ENCODE peak calls at places on chromosomes 16 and 17, in nine cellular contexts. Y is prostate gland, G is ascending aorta, B is fibroblast of the aortic adventitia, F is tibial nerve, M is thoracic aorta, X is adrenal gland, U is GM23338, S is nephron progenitor cell. P is an unnamed sample.

GRCh38 chr16:68246121-68246520 is 948 bp downstream of the PLA2G15 start:
- DNase-seq in U (no peak), B (no peak), F (no peak), X (no peak), G (no peak), S (no peak), Y (no peak), M (no peak), P (no peak)

GRCh38 chr16:12546918-12547607 is 256.6 kb downstream of the CPPED1 start:
- DNase-seq in Y (no peak), B (no peak), S (no peak), M (no peak), G (no peak), X (no peak), U (no peak), F (no peak), P (no peak)

GRCh38 chr17:66492080-66492479 is 189.7 kb downstream of the PRKCA start:
- DNase-seq in B (no peak), S (no peak), Y (no peak), U (no peak), X (no peak), F (no peak), M (no peak), G (no peak), P (no peak)

GRCh38 chr17:40937384-40937819 is at the start of gene KRT23:
- DNase-seq in U (peak), B (no peak), M (no peak), G (no peak), S (peak), F (no peak), X (no peak), Y (peak), P (no peak)

GRCh38 chr16:12750554-12750918 is 53.2 kb downstream of the CPPED1 start:
- DNase-seq in S (no peak), X (no peak), M (no peak), Y (no peak), G (no peak), F (no peak), U (no peak), B (no peak), P (no peak)

GRCh38 chr16:86991679-86992078 is 325.5 kb downstream of the C16orf95 start:
- DNase-seq in X (no peak), F (no peak), M (no peak), G (no peak), B (no peak), Y (no peak), S (no peak), U (no peak), P (no peak)

GRCh38 chr17:41785876-41786226 is 660 bp downstream of the JUP start:
- DNase-seq in M (no peak), F (no peak), X (no peak), U (peak), B (no peak), Y (peak), G (no peak), S (no peak), P (no peak)

GRCh38 chr16:73713817-73714495 is 582.7 kb upstream of the PSMD7 start:
- DNase-seq in F (peak), M (no peak), B (no peak), S (peak), G (no peak), X (peak), Y (no peak), U (peak), P (no peak)

GRCh38 chr17:82959990-82960418 is 119.4 kb upstream of the METRNL start:
- DNase-seq in B (no peak), F (no peak), X (no peak), U (no peak), Y (no peak), G (no peak), S (no peak), M (no peak), P (peak)

GRCh38 chr16:68401871-68402747 is 46.2 kb downstream of the SMPD3 start:
- DNase-seq in Y (no peak), M (no peak), X (no peak), G (no peak), B (peak), S (no peak), U (no peak), F (no peak), P (no peak)

GRCh38 chr16:67026570-67026969 is 2.4 kb upstream of the CBFB start:
- DNase-seq in M (no peak), F (no peak), Y (no peak), G (no peak), B (no peak), X (no peak), U (no peak), S (no peak), P (peak)

GRCh38 chr17:48985436-48986245 is 11.5 kb upstream of the IGF2BP1 start:
- DNase-seq in G (no peak), B (no peak), S (no peak), U (no peak), F (no peak), Y (no peak), X (no peak), M (no peak), P (peak)

GRCh38 chr16:88969361-88969831 is 7.6 kb downstream of the CBFA2T3 start:
- DNase-seq in X (no peak), F (no peak), Y (no peak), B (no peak), S (peak), U (no peak), G (no peak), M (no peak), P (no peak)

GRCh38 chr16:50036426-50036825 is 11.4 kb downstream of the CNEP1R1 start:
- DNase-seq in U (no peak), Y (no peak), S (no peak), G (no peak), M (no peak), B (no peak), F (no peak), X (no peak), P (no peak)

GRCh38 chr16:84571506-84571905 is 46.4 kb downstream of the COTL1 start:
- DNase-seq in Y (no peak), B (no peak), F (no peak), S (no peak), G (no peak), M (no peak), U (no peak), X (no peak), P (no peak)

GRCh38 chr17:46028374-46028773 is 29.3 kb downstream of the STH start:
- DNase-seq in U (no peak), Y (no peak), B (no peak), G (no peak), M (no peak), X (no peak), F (no peak), S (no peak), P (no peak)

GRCh38 chr16:12067714-12068401 is 91.3 kb downstream of the SNX29 start:
- DNase-seq in S (peak), B (peak), G (no peak), M (no peak), F (peak), U (peak), X (peak), Y (peak), P (no peak)

GRCh38 chr16:84178892-84179611 is 7.8 kb downstream of the TAF1C start:
- DNase-seq in M (no peak), B (no peak), U (no peak), F (no peak), S (no peak), X (no peak), G (no peak), Y (no peak), P (no peak)

GRCh38 chr17:37519241-37519985 is 29.7 kb downstream of the DUSP14 start:
- DNase-seq in G (no peak), S (no peak), Y (no peak), F (no peak), B (peak), U (no peak), M (no peak), X (no peak), P (no peak)

GRCh38 chr17:81179220-81179619 is 13.2 kb upstream of the AATK start:
- DNase-seq in S (no peak), Y (no peak), X (no peak), F (no peak), G (no peak), M (no peak), B (no peak), U (no peak), P (no peak)

GRCh38 chr17:67262420-67262819 is 17.4 kb upstream of the HELZ start:
- DNase-seq in S (no peak), G (no peak), B (no peak), M (no peak), F (no peak), U (no peak), X (no peak), Y (no peak), P (no peak)

GRCh38 chr16:47503936-47504335 is 42.8 kb downstream of the PHKB start:
- DNase-seq in U (no peak), G (no peak), Y (no peak), F (no peak), B (no peak), S (no peak), M (no peak), X (no peak), P (no peak)

GRCh38 chr16:242281-242680 is 7.7 kb downstream of the FAM234A start:
- DNase-seq in X (no peak), S (no peak), U (no peak), B (no peak), G (no peak), F (no peak), Y (no peak), M (no peak), P (no peak)

GRCh38 chr16:29804455-29805231 is 1.7 kb upstream of the MAZ start:
- DNase-seq in B (peak), Y (peak), F (peak), X (peak), U (peak), M (no peak), G (no peak), S (no peak), P (no peak)

GRCh38 chr17:8941980-8942617 is 23.4 kb downstream of the PIK3R5 start:
- DNase-seq in Y (no peak), M (no peak), U (no peak), X (no peak), B (no peak), G (no peak), F (no peak), S (no peak), P (peak)
- TF ChIP-seq CTCF in Y (no peak), M (no peak), U (no peak), X (no peak), B (no peak), G (no peak), F (no peak), S (no peak), P (no peak)

GRCh38 chr16:57300387-57301125 is 16.1 kb upstream of the PLLP start:
- DNase-seq in X (peak), F (peak), S (peak), B (peak), M (peak), Y (peak), G (peak), U (peak), P (peak)

GRCh38 chr16:57299009-57299718 is 14.7 kb upstream of the PLLP start:
- DNase-seq in B (no peak), S (peak), G (no peak), Y (no peak), M (peak), U (peak), F (no peak), X (no peak), P (no peak)

GRCh38 chr16:57297856-57298255 is 13.4 kb upstream of the PLLP start:
- DNase-seq in F (no peak), U (peak), S (no peak), X (no peak), M (no peak), G (no peak), Y (no peak), B (no peak), P (no peak)

GRCh38 chr16:57301126-57301817 is 16.8 kb upstream of the PLLP start:
- DNase-seq in Y (no peak), S (no peak), M (no peak), B (no peak), X (no peak), F (peak), U (peak), G (no peak), P (no peak)

DNA sequence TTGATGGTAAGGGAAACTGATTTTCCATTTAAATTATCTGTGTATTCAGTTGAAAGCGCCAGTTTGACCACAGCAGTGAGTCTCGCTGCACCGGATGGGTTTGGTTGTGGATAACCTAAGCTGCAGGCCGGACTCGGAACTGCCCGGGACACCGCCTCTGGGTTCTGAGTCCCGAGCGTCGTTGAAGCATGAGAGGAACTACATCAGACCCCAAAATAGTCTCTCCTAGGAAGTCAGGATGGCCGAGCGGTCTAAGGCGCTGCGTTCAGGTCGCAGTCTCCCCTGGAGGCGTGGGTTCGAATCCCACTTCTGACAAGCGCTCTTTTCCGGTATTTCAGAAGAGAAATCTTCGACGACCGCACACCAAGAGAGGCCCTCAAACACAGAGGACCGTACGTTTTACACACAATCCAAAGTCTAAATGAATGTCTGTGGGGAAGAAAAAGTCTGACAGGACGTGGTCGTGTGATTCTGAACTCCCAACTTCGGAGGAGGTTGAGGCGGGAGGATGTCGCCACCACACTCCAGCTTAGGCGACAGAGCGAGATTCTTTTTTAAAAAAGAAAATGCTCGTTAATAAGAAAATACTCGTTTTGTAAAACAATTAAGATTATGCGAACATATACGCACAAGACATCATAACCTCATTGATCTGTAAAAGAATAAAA is 15.4 kb upstream of the PLLP start:
- DNase-seq in S (peak), U (peak), F (peak), Y (peak), B (peak), X (peak), M (peak), G (peak), P (peak)
- TF ChIP-seq CTCF in S (peak), U (no peak), F (peak), Y (peak), B (peak), X (peak), M (peak), G (no peak), P (peak)

DNA sequence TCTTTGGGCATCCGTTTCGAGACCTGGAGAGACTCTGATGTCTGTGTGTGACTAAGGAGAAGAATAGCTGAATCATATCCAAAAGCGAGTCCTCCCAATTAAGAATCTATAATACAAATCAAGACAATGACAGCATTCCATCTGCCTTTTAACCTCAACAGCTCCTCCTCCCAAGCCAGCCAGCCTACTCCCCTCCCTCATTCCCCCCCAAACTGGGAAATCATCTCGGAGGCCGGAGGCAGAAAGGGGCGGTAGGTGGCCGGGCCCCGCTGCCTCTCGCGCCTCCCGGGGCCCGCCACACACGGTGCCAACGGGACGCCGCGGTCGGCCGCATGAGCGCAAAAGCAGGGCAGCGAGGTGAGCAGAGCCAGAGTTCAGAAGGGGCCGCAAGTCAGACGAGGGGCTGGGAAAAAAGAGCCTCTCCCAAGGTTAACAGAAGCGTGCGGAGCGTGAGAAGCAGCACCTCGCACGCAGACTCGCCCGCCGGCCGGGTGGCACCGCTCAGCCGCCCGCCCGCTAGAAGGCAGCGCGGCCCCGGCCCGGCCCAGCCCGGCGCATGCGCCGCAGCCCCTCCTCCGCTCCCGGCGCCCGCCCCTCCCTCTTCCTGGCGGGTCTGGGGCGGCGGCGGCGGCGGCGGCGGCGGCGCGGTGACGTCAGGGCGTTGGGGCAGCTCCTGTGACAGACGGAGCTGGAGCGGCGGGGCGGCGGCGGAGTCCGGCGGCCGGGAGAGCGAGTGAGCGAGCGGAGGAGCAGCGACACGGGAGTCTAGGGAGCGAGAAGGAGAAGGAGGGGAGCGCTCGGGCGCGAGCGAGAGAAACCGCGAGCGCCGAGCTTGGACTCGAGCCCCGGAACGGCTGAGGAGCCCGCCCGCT is at the start of gene PAFAH1B1:
- DNase-seq in U (peak), M (peak), S (peak), G (peak), X (peak), F (peak), Y (peak), B (peak), P (peak)
- TF ChIP-seq CTCF in U (no peak), M (no peak), S (no peak), G (peak), X (peak), F (peak), Y (peak), B (no peak), P (peak)

DNA sequence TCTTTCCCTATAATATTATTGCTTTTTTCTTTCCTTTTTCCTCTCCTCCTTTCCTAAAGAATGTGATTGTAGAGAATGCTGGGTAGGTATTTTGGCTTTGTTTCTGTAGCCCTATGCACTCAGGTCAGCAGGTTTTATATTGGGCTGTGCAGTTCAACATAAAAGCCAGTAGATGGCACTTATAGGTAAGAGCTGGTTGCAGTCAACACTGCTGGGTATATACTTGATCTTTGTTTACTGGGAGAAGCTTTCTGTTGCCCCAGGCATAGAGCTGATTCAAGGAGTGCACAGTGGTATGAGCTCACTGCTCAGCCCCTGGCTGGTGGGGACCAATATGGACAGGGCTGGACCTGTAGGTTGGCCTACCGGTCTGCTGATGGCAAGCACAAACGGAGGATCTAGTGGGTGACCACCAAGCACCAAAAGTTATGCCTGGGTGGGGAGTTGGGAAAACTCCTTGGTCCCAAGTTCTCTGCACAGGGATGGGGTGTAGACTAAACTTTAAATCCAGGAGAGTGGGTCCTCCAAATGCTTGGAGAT is 378.9 kb downstream of the PMP22 start:
- DNase-seq in M (no peak), F (no peak), U (peak), Y (no peak), G (no peak), S (no peak), X (no peak), B (peak), P (no peak)
- TF ChIP-seq CTCF in M (no peak), F (no peak), U (peak), Y (no peak), G (no peak), S (no peak), X (no peak), B (peak), P (peak)

P was measured in type B pancreatic cell.